ENCODE peak calls at places on chromosomes 1 and 21, in eight cellular contexts. N is lower leg skin; H is brain microvascular endothelial cell; I is DMS79 treated with DMSO at 0.1 percent for 48 hours; R is osteocyte; J is naive B cell; C is stimulated activated CD4-positive, alpha-beta T cell treated with anti-CD3 and anti-CD28 coated beads, Interleukin-2, amount 100 ng/mL, for 24 hours; L is NCI-H1092. G is an unnamed sample.

GRCh38 chr1:22969224-22969829 is 3.3 kb downstream of the LACTBL1 start:
- DNase-seq in N (peak; percentile 63), L (peak; percentile 93), H (peak; percentile 79), J (no peak), C (no peak), I (peak; percentile 71), R (no peak), G (peak; percentile 63)

GRCh38 chr21:41639336-41639735 is 127.5 kb downstream of the RIPK4 start:
- DNase-seq in I (no peak), L (no peak), C (no peak), N (no peak), J (no peak), H (no peak), R (no peak), G (no peak)

GRCh38 chr1:81702079-81702715 is 98.5 kb upstream of the ADGRL2 start:
- DNase-seq in H (no peak), R (no peak), I (no peak), C (no peak), N (no peak), J (no peak), L (no peak), G (no peak)

GRCh38 chr1:96721382-96722160 is at the start of gene PTBP2:
- DNase-seq in J (peak; percentile 87), C (peak; percentile 84), I (peak; percentile 83), H (peak; percentile 65), L (peak; percentile 71), R (peak; percentile 94), N (peak; percentile 95), G (peak; percentile 94)

GRCh38 chr1:53047737-53048344 is 14.2 kb upstream of the PODN start:
- DNase-seq in H (peak; percentile 79), N (no peak), I (peak; percentile 38), J (no peak), L (no peak), C (no peak), R (no peak), G (peak; percentile 91)

GRCh38 chr1:166089804-166090203 is 77.0 kb downstream of the FAM78B start:
- DNase-seq in H (no peak), R (no peak), L (peak; percentile 21), C (no peak), N (no peak), J (no peak), I (no peak), G (peak; percentile 20)

GRCh38 chr1:41073971-41074370 is 52.4 kb upstream of the SLFNL1 start:
- DNase-seq in R (no peak), I (no peak), C (no peak), J (no peak), L (no peak), N (no peak), H (peak; percentile 31), G (peak; percentile 23)

GRCh38 chr1:175543447-175543846 is 199.9 kb downstream of the TNR start:
- DNase-seq in C (no peak), R (no peak), I (no peak), J (no peak), H (no peak), N (no peak), L (no peak), G (no peak)

GRCh38 chr21:46421191-46421750 is 37.4 kb upstream of the DIP2A start:
- DNase-seq in R (no peak), L (no peak), N (no peak), I (no peak), C (no peak), J (no peak), H (no peak), G (no peak)

GRCh38 chr1:171081220-171081993 is 9.3 kb upstream of the FMO3 start:
- DNase-seq in J (no peak), L (no peak), H (peak; percentile 2), C (no peak), N (no peak), R (no peak), I (peak; percentile 77), G (no peak)

GRCh38 chr1:85661767-85662166 is 46.5 kb downstream of the ZNHIT6 start:
- DNase-seq in L (no peak), J (no peak), C (no peak), H (no peak), I (no peak), N (no peak), R (no peak), G (no peak)

GRCh38 chr1:50416150-50416527 is 7.1 kb downstream of the DMRTA2 start:
- DNase-seq in R (no peak), I (no peak), J (no peak), L (no peak), C (no peak), H (no peak), N (no peak), G (no peak)

G was measured in Daoy.